ENCODE peak calls at places on chromosome 16, in seven cellular contexts. V is posterior cingulate gyrus, W is left cardiac atrium, Y is GF-D8, R is MM.1S, A is HEK293T, D is epithelial cell of prostate. Q is an unnamed sample.

GRCh38 chr16:77387810-77388209 is 47.0 kb downstream of the ADAMTS18 start:
- DNase-seq in V (no peak), W (no peak), Y (no peak), R (no peak), A (no peak), D (no peak), Q (no peak)

GRCh38 chr16:1493746-1494094 is 560 bp downstream of the TELO2 start:
- DNase-seq in V (no peak), W (no peak), Y (no peak), R (peak), A (peak), D (no peak), Q (no peak)

GRCh38 chr16:17380613-17381012 is 90.1 kb downstream of the XYLT1 start:
- DNase-seq in V (no peak), W (no peak), Y (peak), R (no peak), A (no peak), D (no peak), Q (no peak)

GRCh38 chr16:1474471-1474795 is 395 bp downstream of the CLCN7 start:
- DNase-seq in V (no peak), W (no peak), Y (no peak), R (no peak), A (peak), D (no peak), Q (no peak)

GRCh38 chr16:50235581-50235980 is 30.8 kb upstream of the ADCY7 start:
- DNase-seq in V (no peak), W (no peak), Y (no peak), R (no peak), A (no peak), D (no peak), Q (no peak)

GRCh38 chr16:2959206-2959605 is 4.9 kb upstream of the KREMEN2 start:
- DNase-seq in V (no peak), W (no peak), Y (no peak), R (no peak), A (no peak), D (no peak), Q (no peak)

GRCh38 chr16:15865742-15866141 is 8.9 kb upstream of the MYH11 start:
- DNase-seq in V (no peak), W (no peak), Y (no peak), R (no peak), A (no peak), D (no peak), Q (no peak)

GRCh38 chr16:8565498-8565897 is 24.8 kb downstream of the TMEM114 start:
- DNase-seq in V (no peak), W (no peak), Y (no peak), R (no peak), A (no peak), D (no peak), Q (no peak)

GRCh38 chr16:1105888-1106620 is 10.0 kb upstream of the C1QTNF8 start:
- DNase-seq in V (peak), W (peak), Y (no peak), R (no peak), A (peak), D (peak), Q (peak)

GRCh38 chr16:72357860-72358259 is 185.9 kb upstream of the PMFBP1 start:
- DNase-seq in V (no peak), W (no peak), Y (no peak), R (no peak), A (no peak), D (no peak), Q (no peak)